ENCODE peak calls at places on chromosome 3, in nine cellular contexts. H is left lung, U is left ventricle myocardium inferior, M is PC-3, E is tibial nerve, W is pancreas, I is psoas muscle, B is A549, R is hepatocyte. G is an unnamed sample. For H3K4me1, the result is how much of the 10 kb centered on the place peaks cover.

GRCh38 chr3:152524198-152525140 is 255.7 kb downstream of the MBNL1 start:
- DNase-seq in H (no peak), U (no peak), M (peak), E (peak), W (no peak), I (no peak), B (peak), R (peak), G (no peak)

GRCh38 chr3:157618075-157618760 is 115.0 kb upstream of the VEPH1 start:
- DNase-seq in H (no peak), U (no peak), M (peak), E (no peak), W (no peak), I (no peak), B (peak), R (peak), G (peak)

GRCh38 chr3:46692566-46692983 is 904 bp downstream of the ALS2CL start:
- DNase-seq in H (peak), U (no peak), M (peak), E (no peak), W (peak), I (no peak), B (peak), R (peak), G (peak)

GRCh38 chr3:43685921-43686320 is 4.8 kb upstream of the ABHD5 start:
- DNase-seq in H (no peak), U (no peak), M (no peak), E (no peak), W (no peak), I (no peak), B (no peak), R (no peak), G (no peak)

GRCh38 chr3:24661060-24661459 is 166.4 kb upstream of the THRB start:
- DNase-seq in H (no peak), U (no peak), M (no peak), E (no peak), W (no peak), I (no peak), B (no peak), R (no peak), G (no peak)

GRCh38 chr3:53023072-53023823 is 22.6 kb downstream of the SFMBT1 start:
- DNase-seq in H (no peak), U (no peak), M (no peak), E (no peak), W (no peak), I (no peak), B (no peak), R (no peak), G (no peak)

GRCh38 chr3:101809178-101810022 is 30.4 kb downstream of the NXPE3 start:
- DNase-seq in H (no peak), U (no peak), M (peak), E (no peak), W (no peak), I (no peak), B (peak), R (peak), G (no peak)

GRCh38 chr3:308597-309321 is 112.2 kb downstream of the CHL1 start:
- DNase-seq in H (peak), U (no peak), M (no peak), E (no peak), W (peak), I (no peak), B (no peak), R (no peak), G (no peak)

GRCh38 chr3:62622553-62623174 is 249.3 kb upstream of the FEZF2 start:
- DNase-seq in H (no peak), U (no peak), M (peak), E (no peak), W (no peak), I (no peak), B (peak), R (peak), G (peak)

GRCh38 chr3:27094721-27095120 is 274.5 kb downstream of the NEK10 start:
- DNase-seq in H (no peak), U (no peak), M (no peak), E (no peak), W (no peak), I (no peak), B (no peak), R (no peak), G (no peak)

GRCh38 chr3:10188798-10189556 is 24.3 kb downstream of the IRAK2 start:
- DNase-seq in H (no peak), U (no peak), M (no peak), E (no peak), W (no peak), I (peak), B (no peak), R (no peak), G (no peak)
- H3K27ac ChIP-seq in H (peak), U (peak), M (peak), E (peak), W (peak), I (peak), B (peak), R (no peak), G (peak)

DNA sequence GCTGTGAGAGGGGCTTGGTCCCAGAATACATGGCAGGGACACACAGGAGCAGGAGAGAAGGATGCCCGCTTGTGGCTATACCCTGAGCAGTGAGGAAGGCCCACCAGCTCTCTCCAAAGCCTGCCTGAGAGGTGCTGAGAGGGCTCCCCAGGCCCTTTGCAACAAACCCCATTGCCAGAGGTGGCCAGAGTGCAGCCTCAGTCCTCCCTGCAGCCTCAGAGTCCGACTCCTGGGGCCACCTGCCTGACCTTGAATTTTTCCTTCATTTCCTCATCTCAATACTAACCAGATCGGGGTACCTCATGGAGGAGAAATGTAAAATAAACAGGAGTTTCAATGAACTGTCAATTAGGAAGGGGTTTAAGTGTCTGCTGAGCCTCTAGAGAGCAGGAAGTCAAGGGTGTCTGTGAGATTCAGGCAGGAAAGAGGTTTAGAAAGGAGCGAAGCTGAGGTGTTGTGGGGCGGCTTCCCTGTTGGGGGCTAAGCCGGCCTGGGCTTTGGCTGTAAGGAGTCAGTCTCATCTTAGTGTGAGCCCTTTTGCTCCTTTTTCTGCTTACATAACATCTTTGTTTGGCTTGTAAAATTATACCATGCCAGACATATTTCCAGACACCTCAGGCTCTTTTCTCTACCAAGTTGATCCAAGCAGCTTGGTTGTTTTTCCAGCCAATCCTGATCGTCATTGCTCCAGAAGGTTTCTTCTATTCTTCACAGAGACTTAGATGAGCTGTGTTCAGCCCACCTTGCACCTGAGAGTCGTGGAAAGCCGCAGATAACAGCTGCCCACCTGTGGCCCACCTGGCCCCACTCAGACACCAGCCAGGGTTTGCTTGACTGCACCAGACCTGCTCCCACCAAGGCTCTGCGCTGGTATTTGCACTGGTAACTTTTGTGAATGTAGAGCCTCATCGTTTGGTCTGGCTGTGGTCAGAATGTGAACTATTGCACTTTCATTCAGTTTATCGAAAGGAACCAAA is 36.7 kb downstream of the CMTM7 start:
- DNase-seq in H (no peak), U (no peak), M (no peak), E (no peak), W (no peak), I (no peak), B (no peak), R (no peak), G (no peak)
- H3K4me1 ChIP-seq in H (under half), U (under half), M (under half), E (under half), W (under half), I (under half), B (under half), R (under half), G (under half)

DNA sequence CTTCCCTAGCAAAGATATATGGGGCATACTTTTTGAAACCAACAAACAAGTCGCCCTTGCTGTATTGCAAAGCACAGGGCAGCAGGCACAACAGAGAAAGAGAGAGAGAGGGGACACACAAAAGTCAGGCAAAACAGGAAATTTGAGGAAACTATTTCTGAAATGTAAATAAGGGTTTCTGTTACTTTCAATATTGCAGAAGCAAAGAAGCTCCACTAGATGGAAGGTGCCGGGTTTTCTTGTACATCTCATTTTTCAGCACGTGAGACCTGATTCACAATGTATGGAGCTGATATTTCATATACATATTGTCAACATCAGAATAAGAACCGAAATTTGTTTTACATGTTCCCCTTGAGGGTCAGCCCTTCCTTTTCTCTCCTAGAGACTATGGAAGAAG is 127.4 kb downstream of the FOXP1 start:
- DNase-seq in H (no peak), U (no peak), M (no peak), E (no peak), W (no peak), I (no peak), B (no peak), R (no peak), G (no peak)
- H3K27ac ChIP-seq in H (no peak), U (no peak), M (no peak), E (no peak), W (no peak), I (no peak), B (peak), R (no peak), G (no peak)

GRCh38 chr3:58065700-58066167 is 57.5 kb downstream of the FLNB start:
- DNase-seq in H (no peak), U (no peak), M (no peak), E (no peak), W (no peak), I (no peak), B (no peak), R (peak), G (no peak)
- H3K4me1 ChIP-seq in H (under half), U (under half), M (under half), E (under half), W (under half), I (under half), B (half or more), R (half or more), G (under half)

GRCh38 chr3:45059132-45059531 is 33.0 kb downstream of the CLEC3B start:
- DNase-seq in H (no peak), U (no peak), M (no peak), E (no peak), W (no peak), I (no peak), B (no peak), R (no peak), G (no peak)

GRCh38 chr3:45064512-45065372 is 38.6 kb downstream of the CLEC3B start:
- DNase-seq in H (no peak), U (no peak), M (peak), E (no peak), W (no peak), I (peak), B (no peak), R (no peak), G (peak)

GRCh38 chr3:45065373-45065720 is 39.2 kb downstream of the CLEC3B start:
- DNase-seq in H (no peak), U (no peak), M (no peak), E (no peak), W (no peak), I (no peak), B (no peak), R (no peak), G (no peak)

GRCh38 chr3:45060165-45060897 is 34.2 kb downstream of the CLEC3B start:
- DNase-seq in H (no peak), U (no peak), M (no peak), E (no peak), W (no peak), I (no peak), B (no peak), R (no peak), G (no peak)

GRCh38 chr3:45062697-45063070 is 36.6 kb downstream of the CLEC3B start:
- DNase-seq in H (no peak), U (no peak), M (no peak), E (no peak), W (no peak), I (no peak), B (no peak), R (no peak), G (no peak)
- H3K27ac ChIP-seq in H (peak), U (no peak), M (no peak), E (peak), W (no peak), I (no peak), B (no peak), R (peak), G (no peak)

GRCh38 chr3:186165331-186165730 is 56.4 kb upstream of the ETV5 start:
- DNase-seq in H (no peak), U (no peak), M (no peak), E (no peak), W (no peak), I (no peak), B (no peak), R (no peak), G (no peak)
- H3K4me1 ChIP-seq in H (under half), U (under half), M (under half), E (under half), W (under half), I (under half), B (under half), R (under half), G (under half)

GRCh38 chr3:12424635-12425319 is 59.5 kb upstream of the TSEN2 start:
- DNase-seq in H (no peak), U (no peak), M (no peak), E (no peak), W (no peak), I (no peak), B (no peak), R (no peak), G (no peak)
- H3K27ac ChIP-seq in H (no peak), U (no peak), M (peak), E (no peak), W (no peak), I (no peak), B (peak), R (no peak), G (no peak)

G was measured in foreskin keratinocyte.